ENCODE peak calls at places on chromosomes 2 and 18, in ten cellular contexts. One of them, this sample, is unnamed.

GRCh38 chr2:14944562-14945346 is 312.2 kb downstream of the LRATD1 start:
- DNase-seq in mesenteric fat pad: no peak
- DNase-seq in germinal center: no peak
- DNase-seq in AG09319: no peak
- DNase-seq in fibroblast of lung: peak
- DNase-seq in right atrium auricular region: no peak
- DNase-seq in activated naive CD4-positive, alpha-beta T cell treated with anti-CD3 and anti-CD28 coated beads for 36 hours: no peak
- DNase-seq in hepatocyte: peak
- DNase-seq in neuronal stem cell: no peak
- DNase-seq in A549: peak
- DNase-seq in this sample: no peak

GRCh38 chr2:233059797-233060499 is at the start of gene INPP5D:
- DNase-seq in right atrium auricular region: peak
- DNase-seq in mesenteric fat pad: peak
- DNase-seq in germinal center: peak
- DNase-seq in hepatocyte: no peak
- DNase-seq in activated naive CD4-positive, alpha-beta T cell treated with anti-CD3 and anti-CD28 coated beads for 36 hours: peak
- DNase-seq in fibroblast of lung: no peak
- DNase-seq in A549: no peak
- DNase-seq in neuronal stem cell: no peak
- DNase-seq in AG09319: no peak
- DNase-seq in this sample: peak

GRCh38 chr2:188068093-188068492 is 223.6 kb upstream of the GULP1 start:
- DNase-seq in mesenteric fat pad: no peak
- DNase-seq in fibroblast of lung: no peak
- DNase-seq in germinal center: no peak
- DNase-seq in A549: no peak
- DNase-seq in AG09319: no peak
- DNase-seq in activated naive CD4-positive, alpha-beta T cell treated with anti-CD3 and anti-CD28 coated beads for 36 hours: no peak
- DNase-seq in hepatocyte: no peak
- DNase-seq in neuronal stem cell: no peak
- DNase-seq in right atrium auricular region: no peak
- DNase-seq in this sample: no peak

GRCh38 chr2:70258532-70258875 is 567 bp downstream of the PCYOX1 start:
- DNase-seq in neuronal stem cell: peak
- DNase-seq in A549: peak
- DNase-seq in mesenteric fat pad: no peak
- DNase-seq in hepatocyte: peak
- DNase-seq in activated naive CD4-positive, alpha-beta T cell treated with anti-CD3 and anti-CD28 coated beads for 36 hours: no peak
- DNase-seq in AG09319: no peak
- DNase-seq in fibroblast of lung: peak
- DNase-seq in germinal center: no peak
- DNase-seq in right atrium auricular region: peak
- DNase-seq in this sample: no peak

GRCh38 chr2:239285071-239285931 is 115.5 kb downstream of the HDAC4 start:
- DNase-seq in AG09319: no peak
- DNase-seq in germinal center: no peak
- DNase-seq in A549: no peak
- DNase-seq in right atrium auricular region: no peak
- DNase-seq in hepatocyte: no peak
- DNase-seq in neuronal stem cell: no peak
- DNase-seq in fibroblast of lung: peak
- DNase-seq in mesenteric fat pad: no peak
- DNase-seq in activated naive CD4-positive, alpha-beta T cell treated with anti-CD3 and anti-CD28 coated beads for 36 hours: peak
- DNase-seq in this sample: peak

GRCh38 chr2:94956797-94957391 is 68.6 kb upstream of the MAL start:
- DNase-seq in right atrium auricular region: no peak
- DNase-seq in activated naive CD4-positive, alpha-beta T cell treated with anti-CD3 and anti-CD28 coated beads for 36 hours: peak
- DNase-seq in fibroblast of lung: peak
- DNase-seq in germinal center: peak
- DNase-seq in AG09319: no peak
- DNase-seq in A549: peak
- DNase-seq in mesenteric fat pad: no peak
- DNase-seq in hepatocyte: no peak
- DNase-seq in neuronal stem cell: peak
- DNase-seq in this sample: no peak

GRCh38 chr2:160042054-160042453 is 20.4 kb downstream of the PLA2R1 start:
- DNase-seq in A549: no peak
- DNase-seq in AG09319: no peak
- DNase-seq in neuronal stem cell: no peak
- DNase-seq in activated naive CD4-positive, alpha-beta T cell treated with anti-CD3 and anti-CD28 coated beads for 36 hours: peak
- DNase-seq in right atrium auricular region: no peak
- DNase-seq in hepatocyte: no peak
- DNase-seq in fibroblast of lung: no peak
- DNase-seq in mesenteric fat pad: no peak
- DNase-seq in germinal center: no peak
- DNase-seq in this sample: no peak

GRCh38 chr2:88059979-88060906 is 4.7 kb upstream of the KRCC1 start:
- DNase-seq in germinal center: peak
- DNase-seq in A549: peak
- DNase-seq in right atrium auricular region: peak
- DNase-seq in mesenteric fat pad: no peak
- DNase-seq in neuronal stem cell: peak
- DNase-seq in AG09319: no peak
- DNase-seq in fibroblast of lung: peak
- DNase-seq in activated naive CD4-positive, alpha-beta T cell treated with anti-CD3 and anti-CD28 coated beads for 36 hours: peak
- DNase-seq in hepatocyte: peak
- DNase-seq in this sample: no peak

GRCh38 chr2:127012868-127013267 is 94.1 kb downstream of the BIN1 start:
- DNase-seq in AG09319: no peak
- DNase-seq in mesenteric fat pad: no peak
- DNase-seq in hepatocyte: no peak
- DNase-seq in germinal center: no peak
- DNase-seq in activated naive CD4-positive, alpha-beta T cell treated with anti-CD3 and anti-CD28 coated beads for 36 hours: no peak
- DNase-seq in right atrium auricular region: no peak
- DNase-seq in A549: no peak
- DNase-seq in fibroblast of lung: peak
- DNase-seq in neuronal stem cell: no peak
- DNase-seq in this sample: no peak

GRCh38 chr18:35588122-35588521 is 6.6 kb downstream of the GALNT1 start:
- DNase-seq in germinal center: no peak
- DNase-seq in A549: no peak
- DNase-seq in activated naive CD4-positive, alpha-beta T cell treated with anti-CD3 and anti-CD28 coated beads for 36 hours: no peak
- DNase-seq in right atrium auricular region: no peak
- DNase-seq in neuronal stem cell: no peak
- DNase-seq in mesenteric fat pad: no peak
- DNase-seq in AG09319: no peak
- DNase-seq in fibroblast of lung: no peak
- DNase-seq in hepatocyte: no peak
- DNase-seq in this sample: no peak

GRCh38 chr2:45578056-45578843 is 32.8 kb downstream of the SRBD1 start:
- DNase-seq in germinal center: no peak
- DNase-seq in A549: peak
- DNase-seq in activated naive CD4-positive, alpha-beta T cell treated with anti-CD3 and anti-CD28 coated beads for 36 hours: peak
- DNase-seq in mesenteric fat pad: no peak
- DNase-seq in right atrium auricular region: no peak
- DNase-seq in neuronal stem cell: no peak
- DNase-seq in hepatocyte: peak
- DNase-seq in fibroblast of lung: peak
- DNase-seq in AG09319: no peak
- DNase-seq in this sample: no peak

GRCh38 chr18:33440011-33440383 is 524 bp downstream of the CCDC178 start:
- DNase-seq in neuronal stem cell: peak
- DNase-seq in hepatocyte: peak
- DNase-seq in mesenteric fat pad: no peak
- DNase-seq in AG09319: no peak
- DNase-seq in activated naive CD4-positive, alpha-beta T cell treated with anti-CD3 and anti-CD28 coated beads for 36 hours: no peak
- DNase-seq in right atrium auricular region: no peak
- DNase-seq in A549: peak
- DNase-seq in fibroblast of lung: peak
- DNase-seq in germinal center: no peak
- DNase-seq in this sample: no peak

GRCh38 chr2:67272195-67272594 is 124.9 kb upstream of the ETAA1 start:
- DNase-seq in activated naive CD4-positive, alpha-beta T cell treated with anti-CD3 and anti-CD28 coated beads for 36 hours: no peak
- DNase-seq in germinal center: no peak
- DNase-seq in neuronal stem cell: no peak
- DNase-seq in AG09319: no peak
- DNase-seq in hepatocyte: no peak
- DNase-seq in mesenteric fat pad: no peak
- DNase-seq in right atrium auricular region: no peak
- DNase-seq in A549: no peak
- DNase-seq in fibroblast of lung: no peak
- DNase-seq in this sample: no peak

GRCh38 chr2:25400576-25401241 is 59.0 kb upstream of the DNMT3A start:
- DNase-seq in activated naive CD4-positive, alpha-beta T cell treated with anti-CD3 and anti-CD28 coated beads for 36 hours: no peak
- DNase-seq in right atrium auricular region: no peak
- DNase-seq in AG09319: no peak
- DNase-seq in mesenteric fat pad: no peak
- DNase-seq in hepatocyte: no peak
- DNase-seq in neuronal stem cell: no peak
- DNase-seq in A549: no peak
- DNase-seq in germinal center: no peak
- DNase-seq in fibroblast of lung: no peak
- DNase-seq in this sample: no peak

GRCh38 chr18:70663141-70663540 is 374.3 kb downstream of the SOCS6 start:
- DNase-seq in right atrium auricular region: no peak
- DNase-seq in germinal center: no peak
- DNase-seq in fibroblast of lung: no peak
- DNase-seq in AG09319: no peak
- DNase-seq in hepatocyte: no peak
- DNase-seq in neuronal stem cell: no peak
- DNase-seq in activated naive CD4-positive, alpha-beta T cell treated with anti-CD3 and anti-CD28 coated beads for 36 hours: no peak
- DNase-seq in mesenteric fat pad: no peak
- DNase-seq in A549: no peak
- DNase-seq in this sample: no peak

GRCh38 chr2:95289251-95289650 is 7.9 kb upstream of the KCNIP3 start:
- DNase-seq in fibroblast of lung: no peak
- DNase-seq in hepatocyte: no peak
- DNase-seq in activated naive CD4-positive, alpha-beta T cell treated with anti-CD3 and anti-CD28 coated beads for 36 hours: no peak
- DNase-seq in AG09319: no peak
- DNase-seq in A549: no peak
- DNase-seq in germinal center: no peak
- DNase-seq in right atrium auricular region: no peak
- DNase-seq in neuronal stem cell: no peak
- DNase-seq in mesenteric fat pad: no peak
- DNase-seq in this sample: no peak

GRCh38 chr2:146412625-146413024 is 1432.2 kb upstream of the ACVR2A start:
- DNase-seq in mesenteric fat pad: no peak
- DNase-seq in germinal center: no peak
- DNase-seq in activated naive CD4-positive, alpha-beta T cell treated with anti-CD3 and anti-CD28 coated beads for 36 hours: no peak
- DNase-seq in neuronal stem cell: no peak
- DNase-seq in fibroblast of lung: no peak
- DNase-seq in hepatocyte: no peak
- DNase-seq in A549: peak
- DNase-seq in AG09319: no peak
- DNase-seq in right atrium auricular region: no peak
- DNase-seq in this sample: peak

GRCh38 chr18:5508821-5509220 is 35.0 kb downstream of the EPB41L3 start:
- DNase-seq in fibroblast of lung: no peak
- DNase-seq in mesenteric fat pad: no peak
- DNase-seq in right atrium auricular region: no peak
- DNase-seq in hepatocyte: no peak
- DNase-seq in germinal center: no peak
- DNase-seq in activated naive CD4-positive, alpha-beta T cell treated with anti-CD3 and anti-CD28 coated beads for 36 hours: no peak
- DNase-seq in neuronal stem cell: no peak
- DNase-seq in A549: no peak
- DNase-seq in AG09319: no peak
- DNase-seq in this sample: no peak

GRCh38 chr18:4016391-4017049 is 438.6 kb downstream of the DLGAP1 start:
- DNase-seq in fibroblast of lung: no peak
- DNase-seq in right atrium auricular region: no peak
- DNase-seq in A549: no peak
- DNase-seq in neuronal stem cell: no peak
- DNase-seq in activated naive CD4-positive, alpha-beta T cell treated with anti-CD3 and anti-CD28 coated beads for 36 hours: no peak
- DNase-seq in AG09319: no peak
- DNase-seq in mesenteric fat pad: no peak
- DNase-seq in germinal center: no peak
- DNase-seq in hepatocyte: no peak
- DNase-seq in this sample: no peak

GRCh38 chr2:151827564-151828142 is 568 bp downstream of the ARL5A start:
- DNase-seq in germinal center: peak
- DNase-seq in A549: peak
- DNase-seq in fibroblast of lung: peak
- DNase-seq in neuronal stem cell: peak
- DNase-seq in mesenteric fat pad: no peak
- DNase-seq in activated naive CD4-positive, alpha-beta T cell treated with anti-CD3 and anti-CD28 coated beads for 36 hours: peak
- DNase-seq in AG09319: no peak
- DNase-seq in right atrium auricular region: no peak
- DNase-seq in hepatocyte: peak
- DNase-seq in this sample: no peak

GRCh38 chr2:239142296-239142695 is 258.5 kb downstream of the HDAC4 start:
- DNase-seq in A549: no peak
- DNase-seq in fibroblast of lung: no peak
- DNase-seq in hepatocyte: no peak
- DNase-seq in neuronal stem cell: no peak
- DNase-seq in AG09319: no peak
- DNase-seq in activated naive CD4-positive, alpha-beta T cell treated with anti-CD3 and anti-CD28 coated beads for 36 hours: no peak
- DNase-seq in right atrium auricular region: no peak
- DNase-seq in germinal center: no peak
- DNase-seq in mesenteric fat pad: no peak
- DNase-seq in this sample: peak

GRCh38 chr18:2420367-2420766 is 150.9 kb downstream of the METTL4 start:
- DNase-seq in activated naive CD4-positive, alpha-beta T cell treated with anti-CD3 and anti-CD28 coated beads for 36 hours: no peak
- DNase-seq in mesenteric fat pad: no peak
- DNase-seq in right atrium auricular region: no peak
- DNase-seq in A549: no peak
- DNase-seq in germinal center: no peak
- DNase-seq in hepatocyte: no peak
- DNase-seq in fibroblast of lung: no peak
- DNase-seq in AG09319: no peak
- DNase-seq in neuronal stem cell: no peak
- DNase-seq in this sample: no peak

GRCh38 chr2:45283764-45284620 is 274.7 kb upstream of the SIX2 start:
- DNase-seq in AG09319: peak
- DNase-seq in A549: peak
- DNase-seq in neuronal stem cell: no peak
- DNase-seq in hepatocyte: peak
- DNase-seq in activated naive CD4-positive, alpha-beta T cell treated with anti-CD3 and anti-CD28 coated beads for 36 hours: peak
- DNase-seq in fibroblast of lung: peak
- DNase-seq in germinal center: no peak
- DNase-seq in mesenteric fat pad: no peak
- DNase-seq in right atrium auricular region: no peak
- DNase-seq in this sample: no peak

GRCh38 chr2:101697794-101698418 is 399 bp downstream of the MAP4K4 start:
- DNase-seq in A549: no peak
- DNase-seq in mesenteric fat pad: no peak
- DNase-seq in right atrium auricular region: no peak
- DNase-seq in neuronal stem cell: no peak
- DNase-seq in hepatocyte: peak
- DNase-seq in AG09319: no peak
- DNase-seq in activated naive CD4-positive, alpha-beta T cell treated with anti-CD3 and anti-CD28 coated beads for 36 hours: no peak
- DNase-seq in fibroblast of lung: no peak
- DNase-seq in germinal center: peak
- DNase-seq in this sample: no peak

GRCh38 chr2:172674034-172674967 is 61.3 kb upstream of the RAPGEF4 start:
- DNase-seq in hepatocyte: peak
- DNase-seq in mesenteric fat pad: no peak
- DNase-seq in fibroblast of lung: peak
- DNase-seq in A549: no peak
- DNase-seq in AG09319: no peak
- DNase-seq in right atrium auricular region: no peak
- DNase-seq in activated naive CD4-positive, alpha-beta T cell treated with anti-CD3 and anti-CD28 coated beads for 36 hours: peak
- DNase-seq in germinal center: peak
- DNase-seq in neuronal stem cell: peak
- DNase-seq in this sample: no peak

GRCh38 chr2:102520801-102521200 is 47.8 kb downstream of the SLC9A4 start:
- DNase-seq in right atrium auricular region: no peak
- DNase-seq in neuronal stem cell: no peak
- DNase-seq in germinal center: no peak
- DNase-seq in AG09319: no peak
- DNase-seq in hepatocyte: peak
- DNase-seq in activated naive CD4-positive, alpha-beta T cell treated with anti-CD3 and anti-CD28 coated beads for 36 hours: no peak
- DNase-seq in mesenteric fat pad: no peak
- DNase-seq in fibroblast of lung: no peak
- DNase-seq in A549: no peak
- DNase-seq in this sample: no peak

GRCh38 chr2:35199298-35199697 is 1156.3 kb upstream of the CRIM1 start:
- DNase-seq in germinal center: no peak
- DNase-seq in right atrium auricular region: no peak
- DNase-seq in activated naive CD4-positive, alpha-beta T cell treated with anti-CD3 and anti-CD28 coated beads for 36 hours: no peak
- DNase-seq in AG09319: no peak
- DNase-seq in fibroblast of lung: no peak
- DNase-seq in A549: peak
- DNase-seq in mesenteric fat pad: no peak
- DNase-seq in neuronal stem cell: no peak
- DNase-seq in hepatocyte: no peak
- DNase-seq in this sample: no peak

GRCh38 chr18:76730901-76731300 is 91.5 kb upstream of the ZNF236 start:
- DNase-seq in fibroblast of lung: no peak
- DNase-seq in A549: no peak
- DNase-seq in germinal center: no peak
- DNase-seq in neuronal stem cell: no peak
- DNase-seq in activated naive CD4-positive, alpha-beta T cell treated with anti-CD3 and anti-CD28 coated beads for 36 hours: no peak
- DNase-seq in hepatocyte: no peak
- DNase-seq in AG09319: no peak
- DNase-seq in right atrium auricular region: no peak
- DNase-seq in mesenteric fat pad: no peak
- DNase-seq in this sample: no peak

This sample was measured in chondrocyte.